ENCODE peak calls at places on chromosomes 11 and 22, in nine cellular contexts. N, L, M, E, K, B, H, I and D are unnamed samples.

GRCh38 chr11:63489879-63490278 is 1.1 kb downstream of the PLAAT5 start:
- DNase-seq in N (peak; percentile 79), L (no peak), M (peak; percentile 39), E (no peak), K (no peak), B (no peak), H (no peak), I (no peak), D (no peak)

GRCh38 chr22:31296258-31296657 is 4.0 kb upstream of the PIK3IP1 start:
- DNase-seq in N (no peak), L (no peak), M (no peak), E (no peak), K (no peak), B (no peak), H (no peak), I (no peak), D (no peak)

GRCh38 chr11:73288873-73289707 is 17.0 kb downstream of the P2RY6 start:
- DNase-seq in N (peak; percentile 84), L (peak; percentile 56), M (peak; percentile 85), E (peak; percentile 88), K (peak; percentile 89), B (no peak), H (no peak), I (peak; percentile 65), D (peak; percentile 53)

GRCh38 chr11:123458501-123458900 is 28.4 kb downstream of the GRAMD1B start:
- DNase-seq in N (no peak), L (no peak), M (no peak), E (no peak), K (no peak), B (no peak), H (no peak), I (no peak), D (no peak)

GRCh38 chr11:106695506-106695905 is 322.8 kb downstream of the GUCY1A2 start:
- DNase-seq in N (no peak), L (no peak), M (no peak), E (no peak), K (no peak), B (no peak), H (peak; percentile 39), I (no peak), D (no peak)

GRCh38 chr11:133808393-133809140 is 36.7 kb downstream of the SPATA19 start:
- DNase-seq in N (peak; percentile 78), L (no peak), M (no peak), E (no peak), K (no peak), B (no peak), H (no peak), I (no peak), D (no peak)

GRCh38 chr22:17085277-17086091 is 684 bp downstream of the IL17RA start:
- DNase-seq in N (peak; percentile 60), L (no peak), M (peak; percentile 25), E (peak; percentile 79), K (no peak), B (no peak), H (no peak), I (peak; percentile 47), D (no peak)

GRCh38 chr11:606245-606644 is 9.5 kb downstream of the IRF7 start:
- DNase-seq in N (no peak), L (peak; percentile 68), M (no peak), E (peak; percentile 81), K (no peak), B (peak; percentile 91), H (no peak), I (peak; percentile 80), D (no peak)

GRCh38 chr11:122267602-122268001 is 151.6 kb upstream of the BLID start:
- DNase-seq in N (peak; percentile 44), L (no peak), M (no peak), E (no peak), K (no peak), B (no peak), H (peak; percentile 48), I (no peak), D (no peak)

GRCh38 chr11:1878134-1879031 is 13.3 kb downstream of the PRR33 start:
- DNase-seq in N (no peak), L (no peak), M (no peak), E (peak; percentile 72), K (no peak), B (peak; percentile 61), H (no peak), I (no peak), D (no peak)

GRCh38 chr11:46229250-46229649 is 48.2 kb upstream of the CREB3L1 start:
- DNase-seq in N (peak; percentile 64), L (no peak), M (no peak), E (no peak), K (no peak), B (no peak), H (no peak), I (no peak), D (no peak)
- TF ChIP-seq CTCF in N (no peak), L (no peak), M (no peak), E (no peak), K (no peak), B (no peak), H (no peak), I (no peak), D (no peak)

DNA sequence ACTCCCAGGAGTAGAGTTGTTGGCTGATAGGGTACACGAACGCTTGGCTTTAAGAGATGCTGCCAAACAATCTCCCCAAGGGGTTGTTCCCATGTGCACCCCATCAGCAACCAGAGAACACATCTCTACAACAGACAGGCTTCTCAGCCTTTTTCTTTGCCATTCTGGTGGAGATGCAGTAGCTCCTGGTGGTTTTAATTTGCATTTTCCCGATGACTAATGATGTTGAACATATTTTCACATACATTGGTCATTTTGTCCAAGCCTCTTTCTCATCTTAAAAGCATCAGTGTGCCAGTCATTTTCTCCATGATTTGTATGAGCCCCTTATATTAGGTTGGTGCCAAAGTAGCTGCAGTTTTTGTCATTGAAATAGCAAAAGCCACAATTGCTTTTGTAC is 21.8 kb downstream of the DHCR7 start:
- DNase-seq in N (no peak), L (no peak), M (no peak), E (no peak), K (no peak), B (no peak), H (no peak), I (no peak), D (no peak)
- TF ChIP-seq CTCF in N (no peak), L (no peak), M (no peak), E (no peak), K (no peak), B (no peak), H (peak; percentile 2), I (no peak), D (no peak)

GRCh38 chr22:50627452-50627913 is 469 bp downstream of the ARSA start:
- DNase-seq in N (peak; percentile 39), L (no peak), M (peak; percentile 48), E (no peak), K (no peak), B (peak; percentile 62), H (no peak), I (peak; percentile 28), D (no peak)

GRCh38 chr22:50626856-50627451 is 998 bp downstream of the ARSA start:
- DNase-seq in N (no peak), L (no peak), M (no peak), E (no peak), K (no peak), B (peak; percentile 50), H (no peak), I (peak; percentile 28), D (no peak)

GRCh38 chr22:50626314-50626855 is 1.6 kb downstream of the ARSA start:
- DNase-seq in N (no peak), L (no peak), M (no peak), E (no peak), K (no peak), B (peak; percentile 32), H (no peak), I (peak; percentile 24), D (no peak)

GRCh38 chr22:50628543-50629134 is 687 bp upstream of the ARSA start:
- DNase-seq in N (no peak), L (no peak), M (no peak), E (no peak), K (no peak), B (no peak), H (no peak), I (peak; percentile 21), D (no peak)

GRCh38 chr22:50627914-50628542 is at the start of gene ARSA:
- DNase-seq in N (peak; percentile 87), L (peak; percentile 83), M (peak; percentile 82), E (peak; percentile 94), K (peak; percentile 93), B (peak; percentile 78), H (peak; percentile 35), I (peak; percentile 82), D (peak; percentile 51)
- TF ChIP-seq CTCF in N (peak; percentile 7), L (peak; percentile 47), M (no peak), E (peak; percentile 55), K (peak; percentile 49), B (peak; percentile 61), H (peak; percentile 45), I (peak; percentile 14), D (no peak)

GRCh38 chr22:29480512-29481264 is 670 bp downstream of the NEFH start:
- DNase-seq in N (no peak), L (peak; percentile 35), M (peak; percentile 64), E (no peak), K (no peak), B (no peak), H (no peak), I (no peak), D (no peak)
- TF ChIP-seq CTCF in N (no peak), L (peak; percentile 6), M (no peak), E (no peak), K (no peak), B (no peak), H (no peak), I (no peak), D (peak; percentile 37)